ENCODE peak calls at places on chromosome 19, in nine cellular contexts. Y is activated CD4-positive, alpha-beta T cell treated with anti-CD3 and anti-CD28 coated beads for 1 hour; I is cardiac fibroblast; F is cardiac muscle cell; T is heart right ventricle; M is Kasumi-1; R is activated naive CD4-positive, alpha-beta T cell treated with anti-CD3 and anti-CD28 coated beads, Interleukin-2, amount 10 ng/mL, durations not matched to agents 7 days and 5 days; D is NCI-H69; P is astrocyte of the spinal cord. N is an unnamed sample.

GRCh38 chr19:17944301-17944700 is 11.5 kb downstream of the CCDC124 start:
- DNase-seq in Y (no peak), I (peak; percentile 73), F (peak; percentile 71), T (no peak), M (no peak), R (no peak), D (no peak), P (peak; percentile 64), N (no peak)

GRCh38 chr19:53076984-53077383 is 26.2 kb downstream of the ZNF160 start:
- DNase-seq in Y (no peak), I (peak; percentile 66), F (peak; percentile 82), T (peak; percentile 55), M (no peak), R (no peak), D (peak; percentile 44), P (peak; percentile 45), N (peak; percentile 83)

GRCh38 chr19:42098781-42099180 is 22.8 kb downstream of the ZNF574 start:
- DNase-seq in Y (no peak), I (no peak), F (no peak), T (no peak), M (no peak), R (no peak), D (no peak), P (no peak), N (no peak)

GRCh38 chr19:48874309-48875135 is 2.3 kb downstream of the PPP1R15A start:
- DNase-seq in Y (no peak), I (peak; percentile 47), F (peak; percentile 54), T (peak; percentile 47), M (peak; percentile 21), R (peak; percentile 46), D (peak; percentile 66), P (peak; percentile 47), N (no peak)

GRCh38 chr19:50725218-50725931 is 2.2 kb downstream of the CLEC11A start:
- DNase-seq in Y (no peak), I (peak; percentile 21), F (no peak), T (no peak), M (no peak), R (no peak), D (no peak), P (no peak), N (no peak)

GRCh38 chr19:17847538-17848366 is at the start of gene JAK3:
- DNase-seq in Y (peak; percentile 83), I (peak; percentile 87), F (peak; percentile 89), T (peak; percentile 79), M (peak; percentile 71), R (peak; percentile 91), D (peak; percentile 75), P (peak; percentile 56), N (peak; percentile 87)

GRCh38 chr19:50669319-50670101 is 20.3 kb downstream of the C19orf81 start:
- DNase-seq in Y (no peak), I (peak; percentile 52), F (peak; percentile 50), T (no peak), M (peak; percentile 50), R (peak; percentile 60), D (peak; percentile 23), P (peak; percentile 6), N (peak; percentile 65)

GRCh38 chr19:45767410-45767880 is 1.6 kb downstream of the SIX5 start:
- DNase-seq in Y (no peak), I (peak; percentile 91), F (peak; percentile 93), T (peak; percentile 78), M (no peak), R (no peak), D (peak; percentile 63), P (peak; percentile 88), N (peak; percentile 46)

GRCh38 chr19:29819986-29820385 is 8.2 kb downstream of the CCNE1 start:
- DNase-seq in Y (no peak), I (no peak), F (no peak), T (no peak), M (no peak), R (no peak), D (no peak), P (no peak), N (no peak)

GRCh38 chr19:2608602-2608922 is 93.9 kb downstream of the GNG7 start:
- DNase-seq in Y (no peak), I (no peak), F (no peak), T (no peak), M (no peak), R (no peak), D (no peak), P (no peak), N (no peak)

GRCh38 chr19:49327878-49328544 is 3.0 kb upstream of the SLC6A16 start:
- DNase-seq in Y (no peak), I (peak; percentile 44), F (peak; percentile 48), T (no peak), M (peak; percentile 79), R (peak; percentile 69), D (peak; percentile 21), P (no peak), N (no peak)

GRCh38 chr19:54133312-54133956 is 4.1 kb upstream of the CNOT3 start:
- DNase-seq in Y (no peak), I (no peak), F (peak; percentile 78), T (no peak), M (peak; percentile 13), R (peak; percentile 26), D (peak; percentile 98), P (no peak), N (no peak)

GRCh38 chr19:4064551-4065260 is 2.0 kb downstream of the ZBTB7A start:
- DNase-seq in Y (no peak), I (peak; percentile 43), F (peak; percentile 43), T (peak; percentile 63), M (peak; percentile 19), R (peak; percentile 64), D (peak; percentile 66), P (peak; percentile 35), N (peak; percentile 60)

GRCh38 chr19:4115050-4115817 is 8.7 kb downstream of the MAP2K2 start:
- DNase-seq in Y (peak; percentile 43), I (no peak), F (no peak), T (peak; percentile 58), M (no peak), R (peak; percentile 90), D (no peak), P (no peak), N (peak; percentile 35)

GRCh38 chr19:21655540-21656126 is 111.7 kb downstream of the ZNF100 start:
- DNase-seq in Y (no peak), I (no peak), F (no peak), T (no peak), M (no peak), R (no peak), D (no peak), P (no peak), N (no peak)

GRCh38 chr19:42919757-42920079 is 2.0 kb upstream of the PSG6 start:
- DNase-seq in Y (no peak), I (no peak), F (no peak), T (no peak), M (no peak), R (no peak), D (no peak), P (no peak), N (no peak)

GRCh38 chr19:45646345-45646698 is 7.1 kb upstream of the EML2 start:
- DNase-seq in Y (no peak), I (no peak), F (no peak), T (no peak), M (no peak), R (no peak), D (no peak), P (no peak), N (no peak)

GRCh38 chr19:18233224-18233825 is 7.1 kb upstream of the PDE4C start:
- DNase-seq in Y (peak; percentile 16), I (peak; percentile 52), F (peak; percentile 57), T (peak; percentile 50), M (peak; percentile 33), R (peak; percentile 81), D (peak; percentile 70), P (no peak), N (peak; percentile 55)

GRCh38 chr19:8539621-8540149 is 25.7 kb upstream of the ZNF414 start:
- DNase-seq in Y (no peak), I (no peak), F (no peak), T (no peak), M (no peak), R (no peak), D (no peak), P (no peak), N (no peak)

GRCh38 chr19:10670876-10671804 is 17.0 kb downstream of the ILF3 start:
- DNase-seq in Y (no peak), I (no peak), F (no peak), T (no peak), M (no peak), R (no peak), D (no peak), P (no peak), N (no peak)

GRCh38 chr19:30092721-30093569 is 150.9 kb downstream of the URI1 start:
- DNase-seq in Y (no peak), I (no peak), F (no peak), T (no peak), M (no peak), R (no peak), D (no peak), P (no peak), N (peak; percentile 24)

GRCh38 chr19:58558066-58558622 is at the start of gene UBE2M:
- DNase-seq in Y (peak; percentile 38), I (no peak), F (no peak), T (peak; percentile 63), M (no peak), R (peak; percentile 82), D (no peak), P (peak; percentile 35), N (peak; percentile 91)

GRCh38 chr19:43622956-43623355 is 3.5 kb upstream of the ZNF428 start:
- DNase-seq in Y (no peak), I (no peak), F (no peak), T (no peak), M (no peak), R (no peak), D (no peak), P (no peak), N (no peak)

GRCh38 chr19:33161201-33161600 is 29.3 kb downstream of the WDR88 start:
- DNase-seq in Y (no peak), I (no peak), F (no peak), T (no peak), M (no peak), R (no peak), D (no peak), P (no peak), N (no peak)

GRCh38 chr19:1747285-1748114 is 5.8 kb upstream of the ONECUT3 start:
- DNase-seq in Y (peak; percentile 17), I (peak; percentile 87), F (peak; percentile 89), T (no peak), M (no peak), R (peak; percentile 45), D (peak; percentile 48), P (peak; percentile 88), N (no peak)

GRCh38 chr19:55647732-55648656 is at the start of gene CCDC106:
- DNase-seq in Y (peak; percentile 44), I (peak; percentile 86), F (peak; percentile 86), T (peak; percentile 71), M (peak; percentile 75), R (peak; percentile 60), D (peak; percentile 91), P (peak; percentile 77), N (peak; percentile 81)